ENCODE peak calls at places on chromosomes 2 and 18, in five cellular contexts. D, P, G, T and R are unnamed samples.

GRCh38 chr2:200300650-200301314 is 5.7 kb upstream of the SPATS2L start:
- DNase-seq in D (peak), P (no peak), G (no peak), T (peak), R (no peak)

GRCh38 chr2:187547353-187547979 is 6.8 kb downstream of the TFPI start:
- DNase-seq in D (peak), P (peak), G (no peak), T (peak), R (no peak)

GRCh38 chr18:24317370-24317769 is 80.3 kb downstream of the OSBPL1A start:
- DNase-seq in D (no peak), P (no peak), G (no peak), T (no peak), R (no peak)

GRCh38 chr18:79393626-79394401 is 1.9 kb upstream of the NFATC1 start:
- DNase-seq in D (peak), P (peak), G (peak), T (peak), R (peak)

GRCh38 chr2:176391020-176391419 is 121.8 kb downstream of the MTX2 start:
- DNase-seq in D (no peak), P (no peak), G (no peak), T (no peak), R (no peak)

GRCh38 chr18:43662657-43663056 is 385.4 kb upstream of the SYT4 start:
- DNase-seq in D (no peak), P (peak), G (no peak), T (peak), R (no peak)

GRCh38 chr2:229431331-229431954 is 160.4 kb upstream of the PID1 start:
- DNase-seq in D (no peak), P (peak), G (no peak), T (peak), R (no peak)

GRCh38 chr2:235493775-235494715 is at the start of gene AGAP1:
- DNase-seq in D (peak), P (peak), G (peak), T (peak), R (peak)

GRCh38 chr2:70399046-70399445 is 97.2 kb upstream of the FAM136A start:
- DNase-seq in D (peak), P (no peak), G (no peak), T (no peak), R (no peak)

GRCh38 chr2:165499131-165499530 is 29.6 kb downstream of the CSRNP3 start:
- DNase-seq in D (no peak), P (no peak), G (no peak), T (no peak), R (no peak)

GRCh38 chr2:18118703-18119102 is 240.2 kb downstream of the KCNS3 start:
- DNase-seq in D (no peak), P (peak), G (no peak), T (no peak), R (no peak)

GRCh38 chr2:172600644-172601043 is 44.8 kb downstream of the PDK1 start:
- DNase-seq in D (peak), P (no peak), G (no peak), T (no peak), R (no peak)

GRCh38 chr2:202756598-202756997 is 115.0 kb downstream of the ICA1L start:
- DNase-seq in D (no peak), P (no peak), G (no peak), T (no peak), R (no peak)

GRCh38 chr2:227592694-227593387 is 5.9 kb upstream of the SCYGR2 start:
- DNase-seq in D (no peak), P (no peak), G (no peak), T (no peak), R (no peak)

GRCh38 chr2:64841462-64841861 is 147.7 kb upstream of the SLC1A4 start:
- DNase-seq in D (no peak), P (no peak), G (no peak), T (no peak), R (no peak)

GRCh38 chr2:184030245-184030644 is 568.1 kb upstream of the ZNF804A start:
- DNase-seq in D (no peak), P (no peak), G (no peak), T (no peak), R (no peak)

GRCh38 chr2:55048514-55048924 is 1.7 kb downstream of the RTN4 start:
- DNase-seq in D (no peak), P (no peak), G (peak), T (peak), R (no peak)

GRCh38 chr2:68715353-68716041 is 19.1 kb upstream of the ARHGAP25 start:
- DNase-seq in D (peak), P (peak), G (peak), T (peak), R (no peak)

GRCh38 chr2:15638720-15639119 is 47.1 kb downstream of the DDX1 start:
- DNase-seq in D (no peak), P (peak), G (no peak), T (peak), R (no peak)

GRCh38 chr2:10796703-10797102 is 15.9 kb downstream of the PDIA6 start:
- DNase-seq in D (no peak), P (no peak), G (no peak), T (no peak), R (no peak)